ENCODE peak calls at places on chromosomes 4 and X, in eight cellular contexts. R, F, V, S, D, A, L and B are unnamed samples.
A peak's percentile ranks its signal among the peaks of the same experiment; 100 is the strongest.

GRCh38 chr4:89111833-89112563 is 665 bp downstream of the TIGD2 start:
- DNase-seq in S (peak; percentile 79), L (no peak), R (no peak), A (peak; percentile 5), D (peak; percentile 38), V (no peak), F (no peak), B (no peak)

GRCh38 chr4:109211671-109212070 is 90.8 kb downstream of the COL25A1 start:
- DNase-seq in F (no peak), L (no peak), V (no peak), S (no peak), A (no peak), D (no peak), R (no peak), B (no peak)

GRCh38 chr4:150572704-150573504 is 9.0 kb upstream of the MAB21L2 start:
- DNase-seq in F (no peak), S (no peak), D (no peak), L (no peak), V (no peak), R (no peak), A (no peak), B (no peak)

GRCh38 chrX:69102805-69103204 is 62.4 kb downstream of the PJA1 start:
- DNase-seq in V (no peak), R (no peak), D (no peak), L (no peak), A (no peak), S (no peak), F (no peak), B (no peak)

GRCh38 chr4:66372706-66373105 is 702.4 kb upstream of the EPHA5 start:
- DNase-seq in V (no peak), A (no peak), F (no peak), S (no peak), L (no peak), R (no peak), D (no peak), B (no peak)

GRCh38 chr4:165440415-165440882 is 61.6 kb downstream of the CPE start:
- DNase-seq in S (peak; percentile 35), L (no peak), D (peak; percentile 76), A (no peak), F (no peak), V (no peak), R (no peak), B (no peak)

GRCh38 chrX:153768311-153769157 is 4.5 kb downstream of the PLXNB3 start:
- DNase-seq in V (no peak), F (no peak), R (peak; percentile 18), A (no peak), L (no peak), D (no peak), S (no peak), B (no peak)

GRCh38 chr4:181261279-181261678 is 981.9 kb upstream of the TENM3 start:
- DNase-seq in V (no peak), A (no peak), R (no peak), D (peak; percentile 13), S (no peak), L (no peak), F (no peak), B (no peak)

GRCh38 chrX:152912641-152913040 is 14.8 kb downstream of the ZNF185 start:
- DNase-seq in L (no peak), A (no peak), R (no peak), D (no peak), S (no peak), V (no peak), F (no peak), B (no peak)

GRCh38 chr4:5030927-5031326 is 11.7 kb upstream of the CYTL1 start:
- DNase-seq in V (no peak), S (no peak), D (no peak), A (no peak), F (no peak), R (no peak), L (no peak), B (no peak)

GRCh38 chr4:89469930-89470375 is 162.4 kb upstream of the GPRIN3 start:
- DNase-seq in V (no peak), S (peak; percentile 89), F (no peak), D (peak; percentile 92), L (no peak), A (no peak), R (no peak), B (no peak)

GRCh38 chr4:44661940-44662622 is 10.7 kb upstream of the YIPF7 start:
- DNase-seq in L (no peak), A (no peak), F (no peak), S (no peak), D (no peak), R (no peak), V (no peak), B (no peak)

GRCh38 chrX:1564750-1565683 is 26.4 kb upstream of the AKAP17A start:
- DNase-seq in R (no peak), D (no peak), V (no peak), F (no peak), S (no peak), A (no peak), L (no peak), B (no peak)